ENCODE peak calls at places on chromosome 9, in eight cellular contexts. C is cardiac muscle cell, U is sigmoid colon, G is spleen, A is substantia nigra, N is mammary epithelial cell, M is upper lobe of right lung, T is left lung. R is an unnamed sample.

GRCh38 chr9:27549196-27549737 is 19.7 kb upstream of the MOB3B start:
- DNase-seq in C (peak; percentile 72), U (no peak), G (no peak), A (no peak), N (no peak), M (no peak), T (no peak), R (no peak)

GRCh38 chr9:74804018-74804385 is 83.7 kb downstream of the TRPM6 start:
- DNase-seq in C (no peak), U (no peak), G (no peak), A (no peak), N (peak; percentile 79), M (no peak), T (no peak), R (no peak)

GRCh38 chr9:91374939-91375338 is 13.2 kb upstream of the AUH start:
- DNase-seq in C (peak; percentile 84), U (no peak), G (no peak), A (no peak), N (peak; percentile 20), M (no peak), T (no peak), R (no peak)

GRCh38 chr9:111621895-111622480 is 9.1 kb upstream of the DNAJC25 start:
- DNase-seq in C (peak; percentile 69), U (no peak), G (no peak), A (no peak), N (peak; percentile 14), M (no peak), T (no peak), R (peak; percentile 26)

GRCh38 chr9:76463211-76463610 is 4.2 kb downstream of the GCNT1 start:
- DNase-seq in C (no peak), U (no peak), G (no peak), A (no peak), N (no peak), M (no peak), T (no peak), R (no peak)

GRCh38 chr9:91611582-91611981 is 187.9 kb upstream of the NFIL3 start:
- DNase-seq in C (no peak), U (no peak), G (no peak), A (no peak), N (no peak), M (no peak), T (no peak), R (no peak)

GRCh38 chr9:6938447-6938846 is 180.7 kb downstream of the KDM4C start:
- DNase-seq in C (peak; percentile 93), U (no peak), G (no peak), A (no peak), N (peak; percentile 70), M (no peak), T (no peak), R (no peak)

GRCh38 chr9:89952401-89952800 is 347.6 kb downstream of the GADD45G start:
- DNase-seq in C (peak; percentile 15), U (no peak), G (no peak), A (no peak), N (peak; percentile 19), M (no peak), T (no peak), R (no peak)

GRCh38 chr9:6632516-6633328 is 12.8 kb downstream of the GLDC start:
- DNase-seq in C (no peak), U (no peak), G (peak; percentile 83), A (no peak), N (no peak), M (no peak), T (no peak), R (no peak)

GRCh38 chr9:71446081-71446480 is 322.2 kb downstream of the CEMIP2 start:
- DNase-seq in C (no peak), U (no peak), G (no peak), A (no peak), N (no peak), M (no peak), T (no peak), R (no peak)

GRCh38 chr9:111828193-111828592 is 33.5 kb upstream of the SHOC1 start:
- DNase-seq in C (peak; percentile 47), U (no peak), G (no peak), A (no peak), N (no peak), M (no peak), T (no peak), R (peak; percentile 26)

GRCh38 chr9:34506623-34507022 is 16.2 kb downstream of the ENHO start:
- DNase-seq in C (no peak), U (peak; percentile 61), G (no peak), A (no peak), N (no peak), M (no peak), T (no peak), R (no peak)

GRCh38 chr9:137167752-137168574 is 1.9 kb downstream of the LRRC26 start:
- DNase-seq in C (no peak), U (no peak), G (no peak), A (no peak), N (no peak), M (no peak), T (no peak), R (no peak)

GRCh38 chr9:80061940-80062339 is 490.2 kb downstream of the TLE4 start:
- DNase-seq in C (peak; percentile 27), U (peak; percentile 75), G (no peak), A (no peak), N (peak; percentile 3), M (no peak), T (no peak), R (no peak)

DNA sequence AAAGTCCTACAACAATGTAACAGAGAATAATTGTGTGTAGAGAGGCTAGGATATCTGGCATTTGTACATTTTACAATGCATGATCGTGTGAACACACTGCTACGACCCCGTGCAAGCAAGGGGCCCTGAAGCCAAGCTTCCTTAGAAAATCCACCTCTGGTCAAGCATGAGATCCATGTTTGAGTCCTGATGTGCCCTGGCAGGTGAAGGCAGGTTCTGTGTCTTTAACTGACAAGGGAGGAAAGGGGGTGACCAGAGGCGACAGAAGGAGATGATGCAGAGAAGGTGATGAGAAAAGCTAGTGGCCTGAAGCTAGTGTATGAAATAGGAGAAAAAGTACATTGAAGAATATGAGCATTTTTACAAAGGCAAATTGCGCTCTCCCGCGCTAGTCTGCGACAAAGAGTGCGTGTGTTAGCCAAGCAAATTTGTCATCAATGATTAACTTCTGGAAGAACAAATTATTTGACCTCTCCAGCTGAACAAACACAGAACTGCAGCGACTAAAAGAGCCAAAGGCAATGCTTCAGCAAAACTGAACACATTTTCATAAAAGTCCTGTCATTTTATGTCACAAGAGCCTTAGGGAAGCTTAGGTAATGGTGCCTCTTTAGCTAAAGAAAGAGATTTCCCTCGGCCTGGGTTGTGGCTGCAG is 101.7 kb upstream of the DAPK1 start:
- DNase-seq in C (no peak), U (no peak), G (no peak), A (no peak), N (no peak), M (no peak), T (no peak), R (no peak)
- H3K27ac ChIP-seq in C (no peak overlapping the region), U (no peak overlapping the region), G (no peak overlapping the region), A (no peak overlapping the region), N (no peak overlapping the region), M (no peak overlapping the region), T (peak overlapping the region; percentile 2), R (no peak overlapping the region)

GRCh38 chr9:116345393-116345792 is 191.8 kb downstream of the PAPPA start:
- DNase-seq in C (no peak), U (no peak), G (no peak), A (no peak), N (no peak), M (no peak), T (no peak), R (no peak)
- H3K27ac ChIP-seq in C (peak overlapping the region; percentile 64), U (no peak overlapping the region), G (no peak overlapping the region), A (no peak overlapping the region), N (no peak overlapping the region), M (no peak overlapping the region), T (no peak overlapping the region), R (no peak overlapping the region)

GRCh38 chr9:112864982-112865381 is 25.7 kb downstream of the SLC46A2 start:
- DNase-seq in C (no peak), U (no peak), G (no peak), A (no peak), N (no peak), M (no peak), T (no peak), R (no peak)

GRCh38 chr9:112863214-112863613 is 27.5 kb downstream of the SLC46A2 start:
- DNase-seq in C (peak; percentile 75), U (peak; percentile 71), G (peak; percentile 80), A (no peak), N (no peak), M (peak; percentile 72), T (peak; percentile 77), R (no peak)

GRCh38 chr9:112863781-112864180 is 26.9 kb downstream of the SLC46A2 start:
- DNase-seq in C (no peak), U (no peak), G (no peak), A (no peak), N (no peak), M (no peak), T (no peak), R (no peak)

GRCh38 chr9:112866662-112867274 is 23.9 kb downstream of the SLC46A2 start:
- DNase-seq in C (peak; percentile 91), U (no peak), G (no peak), A (no peak), N (peak; percentile 48), M (no peak), T (no peak), R (no peak)

GRCh38 chr9:112864413-112864812 is 26.3 kb downstream of the SLC46A2 start:
- DNase-seq in C (no peak), U (no peak), G (no peak), A (no peak), N (no peak), M (no peak), T (no peak), R (no peak)
- H3K27ac ChIP-seq in C (no peak overlapping the region), U (no peak overlapping the region), G (no peak overlapping the region), A (no peak overlapping the region), N (no peak overlapping the region), M (peak overlapping the region; percentile 82), T (peak overlapping the region; percentile 89), R (no peak overlapping the region)

GRCh38 chr9:28883209-28883608 is 1309.9 kb upstream of the C9orf72 start:
- DNase-seq in C (no peak), U (no peak), G (no peak), A (no peak), N (no peak), M (no peak), T (no peak), R (no peak)

GRCh38 chr9:28882528-28882927 is 1309.2 kb upstream of the C9orf72 start:
- DNase-seq in C (no peak), U (no peak), G (no peak), A (no peak), N (peak; percentile 24), M (no peak), T (no peak), R (no peak)

DNA sequence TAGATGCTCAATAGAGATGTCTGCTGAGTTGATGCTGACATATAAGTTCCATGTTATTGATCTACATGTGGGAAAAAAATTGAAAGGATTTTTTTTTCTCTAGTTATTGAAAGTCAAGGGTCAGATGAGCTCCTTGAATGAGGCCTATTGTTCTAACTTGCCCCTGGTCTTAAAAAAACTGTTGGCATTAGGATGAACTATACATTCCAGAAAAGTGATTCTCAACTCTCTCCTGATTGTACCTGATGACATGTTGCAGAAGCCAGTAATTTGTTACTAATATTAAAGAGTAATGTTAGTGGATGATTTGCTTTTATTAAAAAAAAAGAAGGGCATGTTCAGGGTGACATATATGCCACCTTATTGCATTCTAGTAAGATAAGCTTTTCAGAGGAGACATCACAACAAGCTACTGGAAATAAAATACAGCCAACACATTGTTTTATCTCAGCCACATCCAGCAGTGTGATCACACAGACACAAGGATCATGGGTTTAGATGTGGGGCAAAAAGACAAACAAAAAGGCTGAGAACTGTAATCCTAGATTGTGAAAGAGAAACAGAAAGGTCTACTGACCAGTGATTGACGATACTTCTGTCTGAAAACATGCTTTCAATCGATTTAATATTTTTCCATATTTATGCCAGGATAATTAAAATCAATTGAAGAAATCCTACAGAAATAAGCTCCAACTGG is 1314.1 kb upstream of the C9orf72 start:
- DNase-seq in C (no peak), U (no peak), G (no peak), A (no peak), N (peak; percentile 72), M (no peak), T (no peak), R (no peak)
- H3K27ac ChIP-seq in C (no peak overlapping the region), U (no peak overlapping the region), G (no peak overlapping the region), A (no peak overlapping the region), N (peak overlapping the region; percentile 59), M (no peak overlapping the region), T (no peak overlapping the region), R (no peak overlapping the region)